ENCODE peak calls at places on chromosomes 3 and 15, in ten cellular contexts. M, J, O, B, I, F, H, T, C and V are unnamed samples.

GRCh38 chr3:107217161-107217560 is 160.1 kb upstream of the CCDC54 start:
- DNase-seq in M (no peak), J (no peak), O (no peak), B (no peak), I (no peak), F (no peak), H (no peak), T (no peak), C (no peak), V (no peak)

GRCh38 chr3:146117406-146118285 is 43.3 kb downstream of the PLOD2 start:
- DNase-seq in M (no peak), J (no peak), O (no peak), B (no peak), I (no peak), F (no peak), H (no peak), T (no peak), C (no peak), V (no peak)

GRCh38 chr15:31435891-31436628 is 109.4 kb downstream of the KLF13 start:
- DNase-seq in M (peak; percentile 56), J (no peak), O (peak; percentile 38), B (no peak), I (no peak), F (no peak), H (no peak), T (no peak), C (no peak), V (no peak)

GRCh38 chr3:117763561-117763960 is 1054.0 kb downstream of the TUSC7 start:
- DNase-seq in M (no peak), J (no peak), O (no peak), B (no peak), I (no peak), F (no peak), H (no peak), T (no peak), C (no peak), V (no peak)

GRCh38 chr15:39692464-39693327 is 89.9 kb downstream of the FSIP1 start:
- DNase-seq in M (no peak), J (peak; percentile 96), O (no peak), B (no peak), I (no peak), F (no peak), H (no peak), T (no peak), C (no peak), V (no peak)

GRCh38 chr3:30520695-30521094 is 85.7 kb upstream of the TGFBR2 start:
- DNase-seq in M (no peak), J (no peak), O (no peak), B (no peak), I (no peak), F (no peak), H (no peak), T (no peak), C (no peak), V (no peak)

GRCh38 chr3:125107861-125108567 is 52.2 kb upstream of the HEG1 start:
- DNase-seq in M (no peak), J (no peak), O (no peak), B (no peak), I (no peak), F (no peak), H (no peak), T (peak; percentile 83), C (no peak), V (no peak)

GRCh38 chr15:63372753-63373152 is 8.9 kb downstream of the CA12 start:
- DNase-seq in M (no peak), J (no peak), O (no peak), B (no peak), I (no peak), F (no peak), H (no peak), T (no peak), C (no peak), V (no peak)

GRCh38 chr3:14785207-14786155 is 33.3 kb upstream of the FGD5 start:
- DNase-seq in M (no peak), J (no peak), O (no peak), B (no peak), I (no peak), F (peak; percentile 47), H (no peak), T (no peak), C (no peak), V (peak; percentile 7)

GRCh38 chr3:94291686-94292085 is 228.8 kb downstream of the NSUN3 start:
- DNase-seq in M (no peak), J (no peak), O (no peak), B (no peak), I (no peak), F (no peak), H (no peak), T (no peak), C (no peak), V (no peak)

DNA sequence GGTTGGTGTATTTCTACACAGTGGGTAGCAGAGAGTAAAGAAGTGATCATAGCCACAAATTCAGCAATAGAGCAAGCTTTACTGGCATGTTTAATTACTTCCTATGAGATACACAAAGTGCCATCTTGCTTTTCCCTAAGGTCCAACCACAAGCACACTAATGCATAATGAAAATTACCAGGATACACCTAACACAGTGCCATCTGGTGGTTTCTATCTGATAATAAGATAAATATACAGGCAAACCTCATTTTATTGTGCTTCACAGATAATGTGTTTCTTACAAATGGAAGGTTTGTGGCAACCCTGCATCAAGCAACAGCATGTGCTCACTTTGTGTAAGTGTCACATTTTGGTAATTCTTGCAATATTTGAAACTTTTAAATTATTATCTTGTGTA is 223.0 kb downstream of the NSUN3 start:
- DNase-seq in M (no peak), J (peak; percentile 26), O (no peak), B (no peak), I (no peak), F (no peak), H (no peak), T (no peak), C (no peak), V (no peak)
- TF ChIP-seq CTCF in M (no peak), J (peak; percentile 44), O (peak; percentile 49), B (no peak), I (no peak), F (peak; percentile 25), H (no peak), T (no peak), C (peak; percentile 21), V (peak; percentile 24)

GRCh38 chr3:189673535-189673934 is 42.3 kb downstream of the TP63 start:
- DNase-seq in M (no peak), J (no peak), O (no peak), B (no peak), I (no peak), F (no peak), H (no peak), T (no peak), C (no peak), V (no peak)

GRCh38 chr3:189680723-189681122 is 49.5 kb downstream of the TP63 start:
- DNase-seq in M (no peak), J (no peak), O (no peak), B (no peak), I (no peak), F (no peak), H (no peak), T (no peak), C (no peak), V (no peak)

GRCh38 chr3:189674249-189674913 is 43.2 kb downstream of the TP63 start:
- DNase-seq in M (no peak), J (no peak), O (no peak), B (no peak), I (no peak), F (no peak), H (no peak), T (no peak), C (no peak), V (no peak)

DNA sequence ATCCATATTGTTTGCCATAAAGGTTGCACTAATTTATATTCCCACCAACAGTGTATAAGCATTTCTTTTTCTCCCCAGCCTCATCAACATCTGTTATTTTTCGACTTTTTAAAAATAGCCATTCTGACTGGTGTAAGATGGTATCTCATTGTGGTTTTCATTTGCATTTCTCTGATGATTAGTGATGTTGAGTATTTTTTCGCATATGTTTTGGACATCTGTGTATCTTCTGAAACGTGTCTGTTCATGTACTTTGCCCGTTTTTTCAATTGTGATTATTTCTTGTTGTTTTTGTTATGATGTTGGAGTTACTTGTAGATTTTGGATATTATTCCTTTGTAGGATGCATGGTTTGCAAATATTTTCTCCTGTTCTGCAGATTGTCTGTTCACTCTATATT is 46.5 kb downstream of the TP63 start:
- DNase-seq in M (no peak), J (no peak), O (no peak), B (no peak), I (no peak), F (no peak), H (no peak), T (no peak), C (no peak), V (no peak)
- H3K4me1 ChIP-seq in M (no peaks in the 10 kb centered on the region), J (no peaks in the 10 kb centered on the region), O (no peaks in the 10 kb centered on the region), B (no peaks in the 10 kb centered on the region), I (no peaks in the 10 kb centered on the region), F (no peaks in the 10 kb centered on the region), H (peaks cover 13% of the 10 kb centered on the region), T (no peaks in the 10 kb centered on the region), C (peaks cover 18% of the 10 kb centered on the region), V (no peaks in the 10 kb centered on the region)

DNA sequence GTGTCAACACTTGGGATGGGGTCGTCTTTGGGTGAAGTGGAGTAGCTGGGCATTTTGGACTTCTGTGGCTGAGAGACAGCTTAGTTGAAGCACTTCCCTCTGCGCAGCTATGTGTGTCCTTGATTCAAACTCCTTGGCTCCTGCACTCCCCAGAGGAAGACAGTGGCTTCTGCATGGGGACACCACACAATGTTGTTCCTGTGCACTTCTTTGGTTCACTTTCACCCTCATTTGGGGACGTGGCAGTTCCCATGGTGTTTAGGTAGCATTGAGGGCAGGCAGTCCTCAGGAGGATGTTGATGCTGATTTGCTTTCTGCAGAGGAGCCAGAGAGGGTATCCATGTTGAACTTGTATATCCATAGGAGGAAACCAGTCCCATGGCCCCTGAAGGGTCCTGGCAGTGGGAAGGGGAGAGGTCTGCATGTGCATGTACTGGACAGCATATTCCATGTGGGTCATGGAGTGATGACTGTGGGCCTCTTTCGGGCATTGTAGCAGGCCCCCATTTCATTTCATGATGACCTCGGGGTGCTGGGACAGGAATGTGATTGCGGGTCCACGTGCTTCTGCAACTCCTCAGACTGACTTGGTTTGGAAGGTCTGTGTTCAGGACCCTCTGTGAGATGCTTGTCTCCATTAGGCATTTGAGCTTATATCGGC is 135.4 kb downstream of the SNRPN start:
- DNase-seq in M (no peak), J (no peak), O (no peak), B (no peak), I (no peak), F (no peak), H (no peak), T (no peak), C (no peak), V (no peak)
- H3K9me3 ChIP-seq in M (peaks cover 4% of the 10 kb centered on the region), J (no peaks in the 10 kb centered on the region), O (no peaks in the 10 kb centered on the region), B (peaks cover 99% of the 10 kb centered on the region), I (peaks cover 99% of the 10 kb centered on the region), F (peaks cover 18% of the 10 kb centered on the region), H (peaks cover 67% of the 10 kb centered on the region), T (no peaks in the 10 kb centered on the region), C (peaks cover 2% of the 10 kb centered on the region), V (no peaks in the 10 kb centered on the region)

DNA sequence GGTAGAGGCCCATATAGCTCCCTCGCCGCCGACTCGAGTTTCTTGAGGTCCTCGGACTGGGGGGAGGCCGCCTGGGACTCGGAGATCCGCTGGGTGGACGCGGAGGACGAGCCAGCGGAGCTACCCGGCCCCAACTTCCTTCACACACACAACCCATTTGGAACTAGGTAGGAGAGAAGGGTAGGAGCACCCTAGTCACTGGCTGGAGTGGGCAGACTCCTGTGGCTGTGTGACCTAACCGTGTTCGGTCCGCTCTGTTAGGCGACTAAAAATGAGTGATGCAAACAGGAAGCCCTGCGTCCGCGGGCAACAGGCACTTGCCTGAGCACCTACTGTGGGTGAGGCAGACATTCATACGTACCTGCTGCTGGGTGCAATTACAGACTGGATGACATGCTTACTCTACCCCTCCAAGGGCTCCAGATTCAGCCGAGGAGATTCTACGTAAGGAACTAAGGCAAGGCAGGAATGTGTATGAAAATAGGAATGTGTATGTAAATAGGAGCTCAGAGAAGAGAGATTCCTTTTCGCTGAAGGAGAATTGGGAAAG is 4.6 kb upstream of the SIN3A start:
- DNase-seq in M (peak; percentile 73), J (peak; percentile 50), O (peak; percentile 72), B (no peak), I (peak; percentile 76), F (no peak), H (no peak), T (peak; percentile 49), C (peak; percentile 72), V (peak; percentile 65)
- TF ChIP-seq CTCF in M (no peak), J (peak; percentile 5), O (no peak), B (no peak), I (no peak), F (no peak), H (no peak), T (no peak), C (no peak), V (no peak)